ENCODE peak calls at places on chromosomes 16 and 17, in five cellular contexts. G, O, Q, L and Y are unnamed samples.
A peak's percentile ranks its signal among the peaks of the same experiment; 100 is the strongest.

GRCh38 chr17:73625006-73625405 is 19.2 kb downstream of the SDK2 start:
- DNase-seq in G (no peak), Q (no peak), O (no peak), L (no peak), Y (no peak)

GRCh38 chr17:48723555-48724239 is 712 bp downstream of the PRAC2 start:
- DNase-seq in G (peak; percentile 81), Q (no peak), O (no peak), L (peak; percentile 74), Y (no peak)

GRCh38 chr17:8792646-8793045 is 6.5 kb downstream of the MFSD6L start:
- DNase-seq in Q (no peak), O (no peak), G (no peak), L (no peak), Y (no peak)

GRCh38 chr16:84430860-84431259 is 62.5 kb downstream of the ATP2C2 start:
- DNase-seq in Q (no peak), O (no peak), L (no peak), G (no peak), Y (no peak)

GRCh38 chr17:42513686-42514085 is 22.4 kb upstream of the NAGLU start:
- DNase-seq in L (no peak), G (no peak), O (no peak), Q (no peak), Y (no peak)

GRCh38 chr17:39212841-39213480 is 12.8 kb downstream of the STAC2 start:
- DNase-seq in Q (no peak), G (no peak), L (no peak), O (no peak), Y (no peak)

GRCh38 chr17:76197911-76198310 is 42.4 kb downstream of the RNF157 start:
- DNase-seq in G (no peak), Q (no peak), O (no peak), L (no peak), Y (no peak)

GRCh38 chr17:60248618-60249516 is 99.1 kb downstream of the CA4 start:
- DNase-seq in L (no peak), Q (no peak), G (no peak), O (peak; percentile 17), Y (no peak)

GRCh38 chr16:47849736-47850135 is 306.1 kb downstream of the ABCC12 start:
- DNase-seq in G (no peak), O (no peak), L (no peak), Q (no peak), Y (no peak)

GRCh38 chr16:23564964-23565363 is 7.4 kb downstream of the UBFD1 start:
- DNase-seq in O (peak; percentile 13), Q (no peak), L (no peak), G (no peak), Y (no peak)

GRCh38 chr17:44216173-44216572 is 3.3 kb downstream of the UBTF start:
- DNase-seq in O (no peak), L (no peak), G (no peak), Q (no peak), Y (no peak)

GRCh38 chr16:19696312-19696711 is 21.7 kb downstream of the KNOP1 start:
- DNase-seq in L (peak; percentile 93), O (peak; percentile 94), Q (peak; percentile 34), G (peak; percentile 83), Y (peak; percentile 4)

GRCh38 chr17:76585649-76586593 is at the start of gene ST6GALNAC2:
- DNase-seq in L (peak; percentile 75), O (no peak), G (peak; percentile 84), Q (no peak), Y (no peak)

GRCh38 chr17:7552621-7553051 is 3.8 kb downstream of the TNFSF12 start:
- DNase-seq in G (no peak), O (no peak), L (no peak), Q (no peak), Y (no peak)

GRCh38 chr17:4641297-4642195 is at the start of gene ALOX15:
- DNase-seq in O (no peak), G (no peak), L (no peak), Q (no peak), Y (no peak)

GRCh38 chr17:74276561-74277009 is 2.6 kb downstream of the DNAI2 start:
- DNase-seq in Q (no peak), G (no peak), O (no peak), L (no peak), Y (no peak)

GRCh38 chr16:13120557-13120956 is 219.2 kb downstream of the SHISA9 start:
- DNase-seq in O (no peak), L (no peak), G (no peak), Q (no peak), Y (no peak)

GRCh38 chr16:84360170-84360569 is 8.2 kb upstream of the ATP2C2 start:
- DNase-seq in G (peak; percentile 89), O (no peak), L (no peak), Q (no peak), Y (no peak)

GRCh38 chr16:73154063-73154870 is 106.3 kb upstream of the ZFHX3 start:
- DNase-seq in O (no peak), G (no peak), Q (no peak), L (no peak), Y (no peak)

GRCh38 chr16:61146429-61146828 is 889.8 kb downstream of the CDH8 start:
- DNase-seq in Q (no peak), G (no peak), O (no peak), L (no peak), Y (no peak)

GRCh38 chr17:59634632-59635561 is 15.2 kb downstream of the CLTC start:
- DNase-seq in O (peak; percentile 42), Q (no peak), L (no peak), G (peak; percentile 72), Y (no peak)

GRCh38 chr17:35784895-35785294 is 10.5 kb downstream of the MMP28 start:
- DNase-seq in G (no peak), Q (no peak), O (no peak), L (no peak), Y (no peak)

GRCh38 chr17:56653877-56654276 is 60.4 kb downstream of the NOG start:
- DNase-seq in Q (peak; percentile 53), O (peak; percentile 32), G (peak; percentile 91), L (no peak), Y (peak; percentile 32)

GRCh38 chr16:30052671-30053372 is 12.7 kb upstream of the ALDOA start:
- DNase-seq in G (peak; percentile 83), O (peak; percentile 95), Q (peak; percentile 76), L (peak; percentile 96), Y (peak; percentile 78)

GRCh38 chr16:50878966-50879615 is 137.2 kb downstream of the CYLD start:
- DNase-seq in Q (no peak), L (no peak), G (no peak), O (no peak), Y (no peak)

GRCh38 chr17:31524926-31525800 is 133.7 kb downstream of the RAB11FIP4 start:
- DNase-seq in L (peak; percentile 87), Q (peak; percentile 77), G (peak; percentile 81), O (peak; percentile 95), Y (peak; percentile 75)

GRCh38 chr17:320139-320538 is 32.5 kb downstream of the RPH3AL start:
- DNase-seq in Q (no peak), L (no peak), O (no peak), G (no peak), Y (no peak)

GRCh38 chr16:15618392-15618791 is 24.6 kb downstream of the MARF1 start:
- DNase-seq in Q (no peak), O (peak; percentile 40), G (no peak), L (no peak), Y (no peak)

GRCh38 chr16:14070555-14070876 is 603 bp upstream of the MRTFB start:
- DNase-seq in L (no peak), G (no peak), Q (no peak), O (no peak), Y (no peak)

GRCh38 chr17:57266842-57267241 is 10.5 kb downstream of the MSI2 start:
- DNase-seq in O (no peak), L (no peak), G (no peak), Q (no peak), Y (no peak)

GRCh38 chr16:54403580-54403979 is 117.0 kb upstream of the IRX3 start:
- DNase-seq in O (no peak), L (no peak), Q (no peak), G (no peak), Y (no peak)

GRCh38 chr17:44355310-44355640 is 8.4 kb downstream of the FAM171A2 start:
- DNase-seq in O (no peak), L (no peak), G (no peak), Q (no peak), Y (no peak)

GRCh38 chr16:47847220-47847970 is 308.4 kb downstream of the ABCC12 start:
- DNase-seq in G (peak; percentile 77), L (no peak), O (peak; percentile 46), Q (no peak), Y (no peak)

GRCh38 chr17:49944451-49944850 is 24.5 kb upstream of the DLX4 start:
- DNase-seq in O (no peak), L (no peak), G (no peak), Q (no peak), Y (no peak)

GRCh38 chr17:4533522-4534502 is 21.4 kb downstream of the MYBBP1A start:
- DNase-seq in Q (no peak), L (peak; percentile 43), G (peak; percentile 50), O (no peak), Y (no peak)

GRCh38 chr17:31428512-31428911 is 37.0 kb downstream of the RAB11FIP4 start:
- DNase-seq in L (no peak), G (no peak), Q (no peak), O (no peak), Y (no peak)

GRCh38 chr17:73478768-73479424 is 165.3 kb downstream of the SDK2 start:
- DNase-seq in Q (no peak), G (peak; percentile 9), O (no peak), L (no peak), Y (no peak)

GRCh38 chr17:39605492-39606433 is 2.0 kb downstream of the NEUROD2 start:
- DNase-seq in G (no peak), L (no peak), Q (no peak), O (peak; percentile 36), Y (no peak)